ENCODE peak calls at places on chromosomes 7 and 10, in nine cellular contexts. Z, R, W, N, U, C, Q, S and X are unnamed samples.

GRCh38 chr10:133388973-133389818 is 4.8 kb upstream of the MTG1 start:
- DNase-seq in C (no peak), W (no peak), Q (peak), R (peak), Z (peak), N (peak), S (no peak), U (no peak), X (no peak)

GRCh38 chr10:9010093-9010492 is 955.6 kb downstream of the GATA3 start:
- DNase-seq in W (peak), N (no peak), S (no peak), U (peak), R (peak), C (no peak), Z (no peak), Q (no peak), X (no peak)

GRCh38 chr10:98101366-98101765 is 33.1 kb upstream of the R3HCC1L start:
- DNase-seq in R (no peak), Z (no peak), C (no peak), N (no peak), Q (no peak), U (no peak), W (no peak), S (no peak), X (no peak)

GRCh38 chr7:102093599-102094001 is 193.1 kb upstream of the SH2B2 start:
- DNase-seq in U (no peak), W (no peak), N (peak), Q (no peak), S (no peak), R (no peak), C (no peak), Z (no peak), X (no peak)

GRCh38 chr7:92228100-92228499 is 17.6 kb downstream of the KRIT1 start:
- DNase-seq in Z (no peak), S (no peak), R (no peak), C (no peak), U (no peak), N (no peak), Q (no peak), W (no peak), X (no peak)

GRCh38 chr7:70349819-70350218 is 751.5 kb downstream of the AUTS2 start:
- DNase-seq in Q (no peak), Z (no peak), W (no peak), N (no peak), C (no peak), U (no peak), R (no peak), S (no peak), X (no peak)

GRCh38 chr10:14583252-14583651 is 191.4 kb downstream of the FAM107B start:
- DNase-seq in N (peak), Z (no peak), R (peak), S (no peak), C (no peak), Q (peak), U (peak), W (no peak), X (no peak)

GRCh38 chr10:28842321-28842720 is 165.0 kb downstream of the BAMBI start:
- DNase-seq in R (no peak), Z (no peak), Q (no peak), W (no peak), U (no peak), C (no peak), S (no peak), N (no peak), X (no peak)

GRCh38 chr10:108412323-108412722 is 1247.8 kb upstream of the SORCS1 start:
- DNase-seq in U (no peak), S (no peak), C (no peak), N (no peak), R (no peak), Z (no peak), W (no peak), Q (no peak), X (no peak)

GRCh38 chr10:59366310-59366709 is 4.0 kb upstream of the FAM13C start:
- DNase-seq in N (no peak), R (no peak), S (no peak), U (no peak), Q (no peak), W (no peak), C (no peak), Z (no peak), X (no peak)

GRCh38 chr10:133205146-133205545 is 24.9 kb upstream of the UTF1 start:
- DNase-seq in N (no peak), R (no peak), Q (no peak), C (no peak), S (no peak), Z (no peak), U (no peak), W (no peak), X (no peak)

GRCh38 chr10:133388265-133388972 is 5.5 kb upstream of the MTG1 start:
- DNase-seq in R (no peak), S (no peak), N (peak), C (no peak), Z (peak), Q (no peak), U (no peak), W (no peak), X (no peak)

GRCh38 chr10:7789390-7789789 is 1.4 kb downstream of the ATP5F1C start:
- DNase-seq in W (no peak), N (no peak), R (no peak), U (no peak), Z (no peak), C (no peak), Q (no peak), S (no peak), X (no peak)

GRCh38 chr7:139680676-139681462 is 96.9 kb downstream of the HIPK2 start:
- DNase-seq in R (peak), Q (peak), Z (peak), N (no peak), U (peak), C (peak), S (no peak), W (no peak), X (peak)

GRCh38 chr10:110681023-110681681 is 37.0 kb downstream of the RBM20 start:
- DNase-seq in N (peak), Q (peak), W (peak), Z (peak), R (peak), U (no peak), C (peak), S (peak), X (no peak)

GRCh38 chr10:44183667-44184632 is 200.9 kb downstream of the CXCL12 start:
- DNase-seq in N (no peak), Q (no peak), C (no peak), W (no peak), R (no peak), Z (no peak), U (no peak), S (no peak), X (no peak)

GRCh38 chr7:7424151-7424873 is 111.4 kb downstream of the COL28A1 start:
- DNase-seq in Z (peak), Q (peak), R (peak), W (peak), C (peak), U (no peak), S (peak), N (peak), X (peak)

GRCh38 chr7:15609287-15609686 is 47.5 kb upstream of the AGMO start:
- DNase-seq in Z (no peak), Q (no peak), W (no peak), R (no peak), N (no peak), U (no peak), S (no peak), C (no peak), X (no peak)

GRCh38 chr10:70461397-70462348 is 16.9 kb upstream of the PALD1 start:
- DNase-seq in Z (peak), N (peak), R (peak), W (peak), S (peak), C (peak), U (peak), Q (peak), X (no peak)

GRCh38 chr10:115710136-115710535 is 562.9 kb downstream of the GFRA1 start:
- DNase-seq in U (no peak), W (no peak), C (no peak), Q (no peak), R (no peak), Z (no peak), S (no peak), N (no peak), X (no peak)

GRCh38 chr10:46995234-46995633 is 84.0 kb downstream of the PTPN20 start:
- DNase-seq in Q (no peak), R (no peak), C (no peak), U (no peak), N (no peak), S (no peak), Z (no peak), W (peak), X (no peak)

GRCh38 chr10:102261842-102262241 is 16.5 kb downstream of the GBF1 start:
- DNase-seq in Z (no peak), Q (no peak), C (no peak), S (no peak), N (no peak), W (no peak), U (no peak), R (no peak), X (no peak)

GRCh38 chr10:119415536-119416527 is 126.7 kb downstream of the RGS10 start:
- DNase-seq in Q (no peak), W (no peak), R (no peak), C (no peak), S (no peak), Z (no peak), N (no peak), U (no peak), X (no peak)

GRCh38 chr7:96720843-96721242 is 11.2 kb upstream of the SEM1 start:
- DNase-seq in Z (no peak), Q (no peak), S (no peak), C (no peak), U (no peak), R (no peak), W (no peak), N (no peak), X (no peak)

GRCh38 chr7:91720255-91720937 is 160.1 kb downstream of the MTERF1 start:
- DNase-seq in N (no peak), S (no peak), U (no peak), W (no peak), Z (no peak), R (no peak), C (no peak), Q (no peak), X (no peak)

GRCh38 chr10:115092555-115093285 is 445 bp upstream of the ATRNL1 start:
- DNase-seq in C (no peak), W (peak), S (peak), Q (no peak), Z (peak), U (no peak), R (peak), N (peak), X (no peak)

GRCh38 chr7:45892407-45893035 is 4.2 kb downstream of the IGFBP1 start:
- DNase-seq in Q (no peak), C (no peak), N (no peak), W (no peak), U (no peak), Z (no peak), S (no peak), R (no peak), X (no peak)

GRCh38 chr10:110746969-110747608 is 103.0 kb downstream of the RBM20 start:
- DNase-seq in N (no peak), Q (no peak), R (no peak), C (no peak), Z (no peak), S (no peak), U (no peak), W (no peak), X (no peak)

GRCh38 chr10:56823849-56824248 is 462.8 kb upstream of the ZWINT start:
- DNase-seq in R (no peak), S (peak), N (no peak), Z (peak), U (no peak), W (peak), C (no peak), Q (no peak), X (no peak)

GRCh38 chr10:101043356-101043707 is 12.3 kb downstream of the SFXN3 start:
- DNase-seq in Z (no peak), C (no peak), Q (no peak), U (no peak), S (no peak), W (no peak), N (no peak), R (no peak), X (no peak)

GRCh38 chr7:101832205-101832631 is 14.8 kb downstream of the CUX1 start:
- DNase-seq in Z (peak), N (no peak), Q (no peak), R (no peak), C (no peak), W (no peak), U (no peak), S (no peak), X (no peak)

GRCh38 chr10:132443605-132443997 is 46.6 kb downstream of the PWWP2B start:
- DNase-seq in Z (no peak), Q (peak), W (no peak), N (peak), R (peak), U (peak), S (no peak), C (no peak), X (no peak)

GRCh38 chr7:99730992-99731391 is 4.0 kb downstream of the CYP3A7 start:
- DNase-seq in U (no peak), Q (no peak), C (no peak), Z (no peak), S (no peak), W (no peak), R (no peak), N (no peak), X (no peak)

GRCh38 chr7:156169474-156170370 is 357.5 kb upstream of the SHH start:
- DNase-seq in W (no peak), R (no peak), U (no peak), Q (no peak), S (no peak), N (no peak), Z (no peak), C (no peak), X (no peak)

GRCh38 chr10:126420571-126421275 is 32.4 kb upstream of the ADAM12 start:
- DNase-seq in U (no peak), Z (no peak), N (no peak), R (no peak), S (no peak), W (no peak), Q (no peak), C (no peak), X (no peak)

GRCh38 chr7:55111007-55111406 is 92.2 kb downstream of the EGFR start:
- DNase-seq in W (no peak), R (no peak), S (no peak), C (no peak), N (no peak), U (no peak), Q (no peak), Z (no peak), X (no peak)

GRCh38 chr7:91344911-91345310 is 80.7 kb downstream of the FZD1 start:
- DNase-seq in C (no peak), N (no peak), Q (no peak), U (no peak), R (no peak), W (no peak), S (no peak), Z (no peak), X (no peak)

GRCh38 chr7:110001254-110001938 is 1089.5 kb upstream of the LRRN3 start:
- DNase-seq in S (peak), Q (no peak), U (no peak), W (no peak), R (no peak), N (no peak), Z (no peak), C (no peak), X (no peak)